ENCODE peak calls at places on chromosomes 11 and 22, in four cellular contexts. S is K562, K is GM12878, F is HepG2. D is an unnamed sample.
A peak's percentile ranks its signal among the peaks of the same experiment; 100 is the strongest.

GRCh38 chr11:72642815-72643511 is 31.3 kb downstream of the PDE2A start:
- DNase-seq in S (peak; percentile 79), K (no peak), F (no peak), D (peak; percentile 86)

GRCh38 chr22:18055619-18056160 is 22.1 kb upstream of the PEX26 start:
- DNase-seq in S (no peak), K (no peak), F (no peak), D (no peak)

GRCh38 chr11:5291207-5291838 is 10.4 kb downstream of the OR51B4 start:
- DNase-seq in S (peak; percentile 88), K (no peak), F (peak; percentile 7), D (peak; percentile 18)

GRCh38 chr11:10454902-10455631 is at the start of gene AMPD3:
- DNase-seq in S (peak; percentile 88), K (peak; percentile 48), F (peak; percentile 65), D (peak; percentile 30)

GRCh38 chr11:36469881-36470802 is 39.9 kb downstream of the TRAF6 start:
- DNase-seq in S (no peak), K (no peak), F (no peak), D (no peak)

GRCh38 chr11:30478923-30479322 is 107.2 kb downstream of the MPPED2 start:
- DNase-seq in S (no peak), K (no peak), F (no peak), D (peak; percentile 46)

GRCh38 chr22:41915783-41916493 is 1.1 kb upstream of the SHISA8 start:
- DNase-seq in S (no peak), K (no peak), F (no peak), D (no peak)

GRCh38 chr22:40247976-40248375 is 70.3 kb downstream of the TNRC6B start:
- DNase-seq in S (no peak), K (no peak), F (no peak), D (no peak)

GRCh38 chr11:119415966-119416365 is 7.0 kb downstream of the THY1 start:
- DNase-seq in S (no peak), K (no peak), F (no peak), D (no peak)

GRCh38 chr22:41411021-41411851 is 29.5 kb downstream of the TEF start:
- DNase-seq in S (no peak), K (no peak), F (no peak), D (no peak)

GRCh38 chr11:119148855-119149370 is at the start of gene ABCG4:
- DNase-seq in S (no peak), K (no peak), F (no peak), D (peak; percentile 48)

GRCh38 chr11:10592331-10592730 is 23.9 kb upstream of the LYVE1 start:
- DNase-seq in S (no peak), K (no peak), F (no peak), D (no peak)

GRCh38 chr22:29167032-29167911 is 38.4 kb upstream of the EMID1 start:
- DNase-seq in S (no peak), K (peak; percentile 100), F (no peak), D (peak; percentile 5)

GRCh38 chr11:23995891-23996290 is 501.0 kb upstream of the LUZP2 start:
- DNase-seq in S (no peak), K (no peak), F (no peak), D (no peak)

GRCh38 chr11:59429924-59430516 is 3.8 kb upstream of the OR5A2 start:
- DNase-seq in S (peak; percentile 66), K (peak; percentile 61), F (peak; percentile 53), D (peak; percentile 55)

GRCh38 chr22:46586531-46587011 is 33.6 kb upstream of the GRAMD4 start:
- DNase-seq in S (no peak), K (no peak), F (no peak), D (no peak)

GRCh38 chr11:9385288-9385902 is 943 bp downstream of the IPO7 start:
- DNase-seq in S (peak; percentile 73), K (no peak), F (peak; percentile 76), D (no peak)

GRCh38 chr11:36478700-36479329 is 31.3 kb downstream of the TRAF6 start:
- DNase-seq in S (peak; percentile 52), K (no peak), F (peak; percentile 39), D (peak; percentile 27)

GRCh38 chr22:37153901-37154300 is 4.2 kb upstream of the IL2RB start:
- DNase-seq in S (no peak), K (no peak), F (no peak), D (no peak)

GRCh38 chr11:65381721-65382035 is 768 bp downstream of the SLC25A45 start:
- DNase-seq in S (peak; percentile 88), K (no peak), F (peak; percentile 94), D (peak; percentile 21)

GRCh38 chr11:25766332-25767015 is 565.5 kb upstream of the ANO3 start:
- DNase-seq in S (no peak), K (no peak), F (no peak), D (no peak)

GRCh38 chr22:44026630-44027511 is 2.8 kb downstream of the PARVB start:
- DNase-seq in S (peak; percentile 82), K (peak; percentile 89), F (no peak), D (no peak)

GRCh38 chr11:73198677-73199076 is 19.4 kb upstream of the P2RY2 start:
- DNase-seq in S (no peak), K (no peak), F (peak; percentile 62), D (no peak)

GRCh38 chr22:39818050-39818449 is 75.5 kb downstream of the ENTHD1 start:
- DNase-seq in S (peak; percentile 72), K (no peak), F (no peak), D (no peak)

GRCh38 chr11:62431171-62431895 is 12.5 kb downstream of the SCGB1A1 start:
- DNase-seq in S (no peak), K (no peak), F (no peak), D (no peak)

GRCh38 chr11:19769820-19770219 is 57.2 kb downstream of the NAV2 start:
- DNase-seq in S (no peak), K (no peak), F (no peak), D (no peak)

GRCh38 chr11:8814209-8814922 is 96.6 kb upstream of the AKIP1 start:
- DNase-seq in S (no peak), K (no peak), F (no peak), D (no peak)

GRCh38 chr22:35409783-35410662 is 10.1 kb downstream of the MCM5 start:
- DNase-seq in S (no peak), K (peak; percentile 91), F (no peak), D (no peak)

GRCh38 chr22:41596776-41597634 is 7.4 kb upstream of the PMM1 start:
- DNase-seq in S (peak; percentile 61), K (no peak), F (peak; percentile 39), D (peak; percentile 66)

GRCh38 chr11:93225642-93226041 is 27.9 kb upstream of the SLC36A4 start:
- DNase-seq in S (peak; percentile 9), K (no peak), F (no peak), D (no peak)
- TF ChIP-seq FOXK2 in S (no peak), K (no peak), F (no peak), D (no peak)

DNA sequence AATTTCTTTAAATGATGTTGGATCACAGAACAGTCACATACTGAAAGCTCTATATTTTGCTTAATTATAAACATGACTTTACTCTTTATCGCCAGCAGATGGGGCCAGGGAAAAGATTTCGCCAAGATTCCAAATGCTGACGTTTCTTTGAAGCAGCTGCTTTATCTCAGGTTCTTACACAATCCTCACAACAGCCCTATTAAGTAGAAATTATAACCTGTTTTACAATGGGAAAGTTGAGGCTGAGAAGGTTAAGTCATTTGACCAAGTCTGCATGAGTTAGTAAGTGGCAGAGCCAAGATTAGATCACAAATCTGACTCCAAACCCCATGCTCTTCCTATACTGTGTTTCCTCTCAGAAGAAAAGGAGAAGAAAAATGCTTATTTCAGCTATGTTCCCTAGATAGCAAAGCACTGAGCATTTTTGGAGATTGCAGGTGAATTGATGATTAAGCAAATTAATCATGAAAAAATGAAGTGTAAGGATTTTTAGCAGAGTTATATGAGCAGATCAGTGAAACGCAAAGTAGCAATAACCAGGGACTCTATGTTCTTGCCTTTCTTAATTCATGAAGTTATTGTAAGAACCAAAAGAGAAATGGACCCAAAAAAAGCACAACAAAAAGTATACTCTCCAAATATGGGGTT is 79.0 kb downstream of the AASDHPPT start:
- DNase-seq in S (peak; percentile 35), K (peak; percentile 12), F (peak; percentile 15), D (peak; percentile 24)
- TF ChIP-seq TARDBP in S (no peak), K (no peak), F (no peak), D (no peak)

GRCh38 chr11:129639300-129639699 is 176.3 kb upstream of the TMEM45B start:
- DNase-seq in S (no peak), K (no peak), F (peak; percentile 3), D (no peak)

GRCh38 chr11:129637473-129637872 is 178.2 kb upstream of the TMEM45B start:
- DNase-seq in S (no peak), K (no peak), F (no peak), D (no peak)

GRCh38 chr11:129640671-129641070 is 175.0 kb upstream of the TMEM45B start:
- DNase-seq in S (no peak), K (no peak), F (no peak), D (no peak)

GRCh38 chr11:129637983-129638776 is 177.5 kb upstream of the TMEM45B start:
- DNase-seq in S (no peak), K (no peak), F (no peak), D (no peak)

DNA sequence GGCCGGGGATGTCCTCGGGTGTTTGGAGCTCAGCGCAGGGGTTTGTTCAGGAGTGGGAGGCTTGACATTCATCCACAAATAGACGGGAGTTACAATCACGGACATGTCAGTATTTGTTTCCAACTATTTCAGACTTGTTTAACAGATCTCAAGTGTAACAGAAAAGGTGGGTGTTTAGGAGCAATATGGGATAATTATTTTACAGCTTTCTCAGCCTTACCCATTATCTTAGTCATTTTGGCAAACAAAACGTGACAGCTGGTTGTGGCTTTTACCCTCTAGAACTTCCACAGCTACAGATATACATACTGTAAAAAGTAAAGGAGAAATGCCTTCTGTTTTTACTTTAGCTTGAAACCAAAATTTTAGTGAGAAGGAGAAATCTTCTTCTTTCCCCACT is 178.7 kb upstream of the TMEM45B start:
- DNase-seq in S (no peak), K (no peak), F (no peak), D (no peak)
- TF ChIP-seq FOXK2 in S (no peak), K (no peak), F (no peak), D (no peak)

DNA sequence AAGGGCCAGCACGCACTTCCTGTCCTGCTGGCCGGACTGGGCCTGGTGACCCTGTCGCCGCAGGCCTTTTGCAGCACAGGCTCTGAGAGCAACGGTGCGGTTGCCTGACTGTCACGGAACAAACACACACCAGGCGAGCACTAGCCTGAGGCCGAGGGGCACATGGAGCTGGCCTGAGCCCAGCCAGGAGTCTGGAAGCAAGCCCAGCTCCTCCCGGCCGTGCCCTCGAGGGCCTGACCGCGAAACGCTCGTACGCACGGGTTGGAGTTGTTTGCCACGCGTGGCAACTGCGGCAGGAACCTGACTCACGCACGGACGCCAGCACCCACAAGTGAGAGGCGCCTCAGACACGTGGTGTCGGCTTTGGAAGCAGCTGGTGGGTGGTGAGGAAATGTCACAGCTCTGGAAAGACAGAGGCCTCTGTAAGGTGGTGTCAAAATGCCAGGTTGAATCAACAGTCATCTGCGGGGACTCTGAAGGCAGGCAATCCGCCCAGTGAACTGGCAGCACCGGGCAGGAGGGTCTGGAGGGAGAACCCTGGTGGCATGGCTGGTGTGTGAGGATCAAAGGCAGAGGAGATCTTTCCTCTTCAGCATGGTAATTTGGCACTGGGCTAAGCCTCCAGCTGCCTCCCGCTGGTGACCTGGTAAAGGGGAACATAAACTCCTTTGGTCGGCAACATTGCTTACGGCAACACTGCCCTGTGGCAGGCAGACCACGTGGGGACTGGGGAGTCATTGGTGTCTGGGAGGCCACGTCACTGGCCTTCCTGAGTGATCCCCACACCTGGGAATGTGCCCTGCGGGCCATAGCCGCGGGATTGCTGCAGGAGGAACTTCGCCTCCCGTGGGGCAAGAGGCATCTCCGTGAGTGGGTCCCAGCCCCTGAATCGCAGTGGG is 15.3 kb upstream of the IL17REL start:
- DNase-seq in S (no peak), K (no peak), F (no peak), D (no peak)
- TF ChIP-seq TARDBP in S (no peak), K (no peak), F (no peak), D (no peak)

GRCh38 chr11:61429346-61429690 is 457 bp downstream of the CPSF7 start:
- DNase-seq in S (peak; percentile 84), K (no peak), F (peak; percentile 66), D (peak; percentile 75)
- TF ChIP-seq FOXK2 in S (no peak), K (no peak), F (no peak), D (no peak)

D was measured in HEK293T.